ENCODE peak calls at places on chromosomes 12 and 14, in four cellular contexts. W, J, G and T are unnamed samples.

GRCh38 chr12:28507055-28507454 is 316.8 kb downstream of the CCDC91 start:
- DNase-seq in W (no peak), J (no peak), G (no peak), T (no peak)

GRCh38 chr14:42459171-42459685 is 852.6 kb downstream of the LRFN5 start:
- DNase-seq in W (no peak), J (no peak), G (no peak), T (no peak)

GRCh38 chr14:34710006-34710405 is 4.4 kb downstream of the CFL2 start:
- DNase-seq in W (no peak), J (no peak), G (no peak), T (no peak)

GRCh38 chr14:106845286-106846087 is 1319.1 kb downstream of the TMEM121 start:
- DNase-seq in W (peak; percentile 33), J (no peak), G (no peak), T (no peak)

GRCh38 chr12:43638786-43639185 is 86.8 kb upstream of the ADAMTS20 start:
- DNase-seq in W (no peak), J (no peak), G (no peak), T (no peak)

GRCh38 chr14:74281069-74281468 is 21.7 kb downstream of the ABCD4 start:
- DNase-seq in W (no peak), J (no peak), G (peak; percentile 20), T (no peak)

GRCh38 chr12:56115329-56115728 is 1.1 kb upstream of the RPL41 start:
- DNase-seq in W (no peak), J (no peak), G (no peak), T (no peak)

GRCh38 chr12:51890135-51890464 is 2.2 kb downstream of the ANKRD33 start:
- DNase-seq in W (no peak), J (no peak), G (no peak), T (no peak)

GRCh38 chr12:51813931-51814310 is 34.6 kb downstream of the FIGNL2 start:
- DNase-seq in W (no peak), J (no peak), G (no peak), T (no peak)

GRCh38 chr12:100346660-100347059 is 10.2 kb upstream of the SLC17A8 start:
- DNase-seq in W (no peak), J (no peak), G (no peak), T (no peak)

GRCh38 chr14:24938593-24938992 is 111.4 kb downstream of the STXBP6 start:
- DNase-seq in W (no peak), J (no peak), G (no peak), T (no peak)

GRCh38 chr12:82714427-82714826 is 27.7 kb downstream of the TMTC2 start:
- DNase-seq in W (no peak), J (no peak), G (no peak), T (no peak)

GRCh38 chr12:67082221-67082620 is 186.9 kb upstream of the CAND1 start:
- DNase-seq in W (no peak), J (no peak), G (no peak), T (no peak)

GRCh38 chr14:44895716-44896115 is 66.0 kb downstream of the KLHL28 start:
- DNase-seq in W (no peak), J (no peak), G (no peak), T (no peak)

GRCh38 chr14:75554482-75554881 is 23.9 kb upstream of the FLVCR2 start:
- DNase-seq in W (no peak), J (no peak), G (no peak), T (no peak)

GRCh38 chr14:29905549-29905948 is 22.1 kb downstream of the PRKD1 start:
- DNase-seq in W (no peak), J (no peak), G (no peak), T (no peak)

GRCh38 chr14:69376439-69376838 is 21.7 kb downstream of the ERH start:
- DNase-seq in W (no peak), J (no peak), G (no peak), T (no peak)

GRCh38 chr14:105908481-105908911 is 382.1 kb downstream of the TMEM121 start:
- DNase-seq in W (no peak), J (no peak), G (no peak), T (no peak)

GRCh38 chr14:48598458-48598857 is 923.1 kb upstream of the MDGA2 start:
- DNase-seq in W (no peak), J (no peak), G (no peak), T (no peak)

GRCh38 chr12:39902823-39903222 is 203.1 kb downstream of the SLC2A13 start:
- DNase-seq in W (no peak), J (no peak), G (no peak), T (no peak)

GRCh38 chr14:26917086-26917485 is 319.3 kb upstream of the NOVA1 start:
- DNase-seq in W (no peak), J (no peak), G (no peak), T (no peak)

GRCh38 chr12:27260746-27261145 is 16.7 kb downstream of the STK38L start:
- DNase-seq in W (no peak), J (no peak), G (no peak), T (no peak)